ENCODE peak calls at places on chromosomes 5 and 9, in six cellular contexts. One of them, this sample, is unnamed.

GRCh38 chr5:150409638-150410523 is 2.8 kb downstream of the CD74 start:
- DNase-seq in lower lobe of right lung: peak; percentile 84
- DNase-seq in suprapubic skin: peak; percentile 81
- DNase-seq in aorta: peak; percentile 88
- DNase-seq in spleen: peak; percentile 85
- DNase-seq in HepG2: peak; percentile 77
- DNase-seq in this sample: peak; percentile 82

GRCh38 chr5:59124983-59125960 is 542.4 kb downstream of the RAB3C start:
- DNase-seq in lower lobe of right lung: no peak
- DNase-seq in HepG2: no peak
- DNase-seq in aorta: no peak
- DNase-seq in spleen: no peak
- DNase-seq in suprapubic skin: no peak
- DNase-seq in this sample: no peak

GRCh38 chr9:22469928-22470544 is 23.4 kb downstream of the DMRTA1 start:
- DNase-seq in suprapubic skin: no peak
- DNase-seq in spleen: no peak
- DNase-seq in lower lobe of right lung: no peak
- DNase-seq in aorta: no peak
- DNase-seq in HepG2: peak; percentile 24
- DNase-seq in this sample: no peak

GRCh38 chr5:114360816-114361723 is 800 bp upstream of the KCNN2 start:
- DNase-seq in HepG2: no peak
- DNase-seq in suprapubic skin: no peak
- DNase-seq in aorta: no peak
- DNase-seq in spleen: peak; percentile 74
- DNase-seq in lower lobe of right lung: no peak
- DNase-seq in this sample: peak; percentile 32

GRCh38 chr9:79630521-79631403 is 59.0 kb downstream of the TLE4 start:
- DNase-seq in aorta: no peak
- DNase-seq in spleen: no peak
- DNase-seq in HepG2: no peak
- DNase-seq in suprapubic skin: no peak
- DNase-seq in lower lobe of right lung: no peak
- DNase-seq in this sample: no peak

GRCh38 chr5:158725223-158725825 is 374.4 kb downstream of the EBF1 start:
- DNase-seq in HepG2: no peak
- DNase-seq in spleen: no peak
- DNase-seq in suprapubic skin: no peak
- DNase-seq in aorta: no peak
- DNase-seq in lower lobe of right lung: no peak
- DNase-seq in this sample: no peak

GRCh38 chr5:157670662-157671591 is at the start of gene C5orf52:
- DNase-seq in suprapubic skin: peak; percentile 62
- DNase-seq in spleen: peak; percentile 81
- DNase-seq in aorta: peak; percentile 57
- DNase-seq in HepG2: peak; percentile 47
- DNase-seq in lower lobe of right lung: peak; percentile 60
- DNase-seq in this sample: peak; percentile 80

GRCh38 chr9:136460772-136461325 is 21.2 kb upstream of the INPP5E start:
- DNase-seq in HepG2: no peak
- DNase-seq in aorta: no peak
- DNase-seq in suprapubic skin: no peak
- DNase-seq in lower lobe of right lung: no peak
- DNase-seq in spleen: no peak
- DNase-seq in this sample: no peak

DNA sequence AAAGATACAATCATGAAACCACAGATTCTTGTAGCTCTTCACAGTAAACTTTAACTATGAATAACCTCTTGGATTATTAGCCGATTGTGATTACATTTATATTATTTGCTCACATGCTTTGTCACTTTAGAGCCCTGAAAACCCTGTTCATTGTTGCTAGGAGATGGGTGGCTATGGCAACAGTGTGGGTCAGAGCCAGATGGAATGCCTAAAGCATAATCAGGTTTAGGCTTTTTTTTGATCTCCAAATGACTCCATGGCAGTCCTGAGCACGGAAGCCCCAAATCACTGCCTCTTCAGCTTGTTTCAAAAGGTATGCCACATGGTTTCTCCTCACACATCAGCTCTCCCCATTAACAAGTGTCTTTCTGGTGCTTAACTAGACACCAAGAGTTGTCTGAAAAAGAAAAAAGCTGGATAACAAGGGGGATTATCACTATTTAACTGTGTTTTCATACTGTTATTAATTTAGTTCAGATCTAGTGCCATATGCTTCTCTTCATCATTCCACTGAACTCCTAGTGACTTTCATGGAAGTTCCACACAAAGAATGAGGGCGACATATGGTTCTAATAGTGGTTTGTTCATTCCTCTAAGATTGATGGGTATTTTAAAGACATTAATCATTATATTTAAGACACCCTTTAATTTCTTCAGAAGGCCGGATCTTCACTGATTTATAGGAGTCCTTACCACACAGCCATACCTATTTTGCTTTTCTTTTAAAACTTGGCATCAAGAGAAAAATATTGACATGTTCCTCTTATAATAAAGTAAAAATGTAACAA is 88.7 kb upstream of the PAM start:
- DNase-seq in spleen: no peak
- DNase-seq in lower lobe of right lung: no peak
- DNase-seq in HepG2: no peak
- DNase-seq in suprapubic skin: no peak
- DNase-seq in aorta: no peak
- DNase-seq in this sample: no peak
- H3K4me3 ChIP-seq in spleen: no peak overlapping the region
- H3K4me3 ChIP-seq in lower lobe of right lung: no peak overlapping the region
- H3K4me3 ChIP-seq in HepG2: no peak overlapping the region
- H3K4me3 ChIP-seq in suprapubic skin: no peak overlapping the region
- H3K4me3 ChIP-seq in aorta: no peak overlapping the region
- H3K4me3 ChIP-seq in this sample: no peak overlapping the region

GRCh38 chr5:61408476-61409168 is 76.6 kb downstream of the ZSWIM6 start:
- DNase-seq in suprapubic skin: peak; percentile 99
- DNase-seq in spleen: peak; percentile 100
- DNase-seq in HepG2: peak; percentile 95
- DNase-seq in lower lobe of right lung: peak; percentile 100
- DNase-seq in aorta: peak; percentile 100
- DNase-seq in this sample: peak; percentile 98
- H3K4me3 ChIP-seq in suprapubic skin: peak overlapping the region; percentile 5
- H3K4me3 ChIP-seq in spleen: peak overlapping the region; percentile 15
- H3K4me3 ChIP-seq in HepG2: no peak overlapping the region
- H3K4me3 ChIP-seq in lower lobe of right lung: peak overlapping the region; percentile 19
- H3K4me3 ChIP-seq in aorta: no peak overlapping the region
- H3K4me3 ChIP-seq in this sample: peak overlapping the region; percentile 31

GRCh38 chr5:173283318-173284288 is 44.6 kb downstream of the STC2 start:
- DNase-seq in aorta: peak; percentile 78
- DNase-seq in lower lobe of right lung: peak; percentile 85
- DNase-seq in spleen: peak; percentile 89
- DNase-seq in suprapubic skin: peak; percentile 73
- DNase-seq in HepG2: peak; percentile 68
- DNase-seq in this sample: peak; percentile 91
- H3K4me3 ChIP-seq in aorta: no peak overlapping the region
- H3K4me3 ChIP-seq in lower lobe of right lung: peak overlapping the region; percentile 30
- H3K4me3 ChIP-seq in spleen: peak overlapping the region; percentile 22
- H3K4me3 ChIP-seq in suprapubic skin: peak overlapping the region; percentile 26
- H3K4me3 ChIP-seq in HepG2: no peak overlapping the region
- H3K4me3 ChIP-seq in this sample: peak overlapping the region; percentile 46

GRCh38 chr5:139690385-139691274 is 42.5 kb downstream of the CXXC5 start:
- DNase-seq in suprapubic skin: no peak
- DNase-seq in aorta: peak; percentile 71
- DNase-seq in HepG2: no peak
- DNase-seq in spleen: peak; percentile 81
- DNase-seq in lower lobe of right lung: no peak
- DNase-seq in this sample: no peak

GRCh38 chr5:139688088-139688702 is 40.0 kb downstream of the CXXC5 start:
- DNase-seq in lower lobe of right lung: no peak
- DNase-seq in HepG2: no peak
- DNase-seq in aorta: no peak
- DNase-seq in suprapubic skin: no peak
- DNase-seq in spleen: no peak
- DNase-seq in this sample: no peak

GRCh38 chr5:139688712-139689413 is 40.7 kb downstream of the CXXC5 start:
- DNase-seq in suprapubic skin: no peak
- DNase-seq in spleen: no peak
- DNase-seq in lower lobe of right lung: no peak
- DNase-seq in HepG2: no peak
- DNase-seq in aorta: no peak
- DNase-seq in this sample: no peak

GRCh38 chr5:139691275-139691629 is 43.1 kb downstream of the CXXC5 start:
- DNase-seq in spleen: no peak
- DNase-seq in suprapubic skin: no peak
- DNase-seq in HepG2: no peak
- DNase-seq in aorta: no peak
- DNase-seq in lower lobe of right lung: no peak
- DNase-seq in this sample: no peak

DNA sequence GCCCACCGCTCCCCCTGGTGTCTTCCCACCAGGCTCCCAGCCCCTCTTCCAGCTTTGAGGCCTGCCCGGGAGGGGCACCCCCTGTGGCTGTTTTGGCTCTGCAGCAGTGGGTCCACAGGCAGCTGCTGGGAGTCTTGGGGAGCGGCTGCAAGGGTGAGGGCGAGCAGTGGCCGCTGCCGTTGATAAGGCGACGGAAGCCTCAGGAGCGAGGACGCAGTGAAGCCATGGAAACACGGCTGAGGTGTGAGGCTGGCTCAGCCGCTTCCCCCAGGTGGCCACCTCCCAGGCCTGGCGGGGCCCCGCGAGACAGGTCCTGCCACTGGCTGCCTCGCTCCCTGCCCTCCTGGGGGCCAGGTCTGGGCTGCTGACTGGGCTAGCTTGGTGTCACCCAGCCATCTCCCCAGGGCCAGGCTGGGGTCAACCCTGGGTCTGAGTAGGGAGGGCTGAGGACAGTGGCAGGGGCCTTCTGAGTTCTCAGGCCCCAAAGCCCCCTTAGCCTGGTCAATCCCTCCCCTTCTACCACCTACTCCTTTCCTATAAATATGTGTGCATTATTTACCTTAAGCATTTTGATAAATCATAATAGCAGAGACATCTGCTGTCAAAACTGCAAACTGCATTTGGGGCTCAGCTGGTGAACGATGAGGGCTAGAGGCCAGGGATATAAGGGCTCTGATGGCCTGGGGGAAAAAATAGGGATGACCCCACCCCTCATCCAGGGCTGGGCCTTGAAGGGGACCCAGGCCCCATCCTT is 41.7 kb downstream of the CXXC5 start:
- DNase-seq in HepG2: no peak
- DNase-seq in spleen: peak; percentile 86
- DNase-seq in suprapubic skin: no peak
- DNase-seq in lower lobe of right lung: no peak
- DNase-seq in aorta: no peak
- DNase-seq in this sample: no peak
- H3K4me3 ChIP-seq in HepG2: no peak overlapping the region
- H3K4me3 ChIP-seq in spleen: no peak overlapping the region
- H3K4me3 ChIP-seq in suprapubic skin: no peak overlapping the region
- H3K4me3 ChIP-seq in lower lobe of right lung: no peak overlapping the region
- H3K4me3 ChIP-seq in aorta: no peak overlapping the region
- H3K4me3 ChIP-seq in this sample: no peak overlapping the region

GRCh38 chr9:6620796-6621195 is 24.7 kb downstream of the GLDC start:
- DNase-seq in lower lobe of right lung: no peak
- DNase-seq in spleen: peak; percentile 8
- DNase-seq in aorta: no peak
- DNase-seq in suprapubic skin: no peak
- DNase-seq in HepG2: no peak
- DNase-seq in this sample: no peak
- H3K4me3 ChIP-seq in lower lobe of right lung: no peak overlapping the region
- H3K4me3 ChIP-seq in spleen: no peak overlapping the region
- H3K4me3 ChIP-seq in aorta: no peak overlapping the region
- H3K4me3 ChIP-seq in suprapubic skin: no peak overlapping the region
- H3K4me3 ChIP-seq in HepG2: no peak overlapping the region
- H3K4me3 ChIP-seq in this sample: no peak overlapping the region

GRCh38 chr5:6717247-6717646 is 4.0 kb downstream of the TENT4A start:
- DNase-seq in suprapubic skin: no peak
- DNase-seq in HepG2: no peak
- DNase-seq in aorta: no peak
- DNase-seq in spleen: no peak
- DNase-seq in lower lobe of right lung: no peak
- DNase-seq in this sample: no peak
- H3K4me3 ChIP-seq in suprapubic skin: peak overlapping the region; percentile 82
- H3K4me3 ChIP-seq in HepG2: peak overlapping the region; percentile 2
- H3K4me3 ChIP-seq in aorta: no peak overlapping the region
- H3K4me3 ChIP-seq in spleen: no peak overlapping the region
- H3K4me3 ChIP-seq in lower lobe of right lung: no peak overlapping the region
- H3K4me3 ChIP-seq in this sample: no peak overlapping the region

GRCh38 chr9:30201024-30201423 is 2183.4 kb upstream of the ACO1 start:
- DNase-seq in HepG2: no peak
- DNase-seq in suprapubic skin: no peak
- DNase-seq in aorta: no peak
- DNase-seq in spleen: no peak
- DNase-seq in lower lobe of right lung: no peak
- DNase-seq in this sample: no peak

GRCh38 chr9:30197954-30198353 is 2186.5 kb upstream of the ACO1 start:
- DNase-seq in lower lobe of right lung: no peak
- DNase-seq in HepG2: peak; percentile 57
- DNase-seq in aorta: no peak
- DNase-seq in spleen: no peak
- DNase-seq in suprapubic skin: no peak
- DNase-seq in this sample: no peak

DNA sequence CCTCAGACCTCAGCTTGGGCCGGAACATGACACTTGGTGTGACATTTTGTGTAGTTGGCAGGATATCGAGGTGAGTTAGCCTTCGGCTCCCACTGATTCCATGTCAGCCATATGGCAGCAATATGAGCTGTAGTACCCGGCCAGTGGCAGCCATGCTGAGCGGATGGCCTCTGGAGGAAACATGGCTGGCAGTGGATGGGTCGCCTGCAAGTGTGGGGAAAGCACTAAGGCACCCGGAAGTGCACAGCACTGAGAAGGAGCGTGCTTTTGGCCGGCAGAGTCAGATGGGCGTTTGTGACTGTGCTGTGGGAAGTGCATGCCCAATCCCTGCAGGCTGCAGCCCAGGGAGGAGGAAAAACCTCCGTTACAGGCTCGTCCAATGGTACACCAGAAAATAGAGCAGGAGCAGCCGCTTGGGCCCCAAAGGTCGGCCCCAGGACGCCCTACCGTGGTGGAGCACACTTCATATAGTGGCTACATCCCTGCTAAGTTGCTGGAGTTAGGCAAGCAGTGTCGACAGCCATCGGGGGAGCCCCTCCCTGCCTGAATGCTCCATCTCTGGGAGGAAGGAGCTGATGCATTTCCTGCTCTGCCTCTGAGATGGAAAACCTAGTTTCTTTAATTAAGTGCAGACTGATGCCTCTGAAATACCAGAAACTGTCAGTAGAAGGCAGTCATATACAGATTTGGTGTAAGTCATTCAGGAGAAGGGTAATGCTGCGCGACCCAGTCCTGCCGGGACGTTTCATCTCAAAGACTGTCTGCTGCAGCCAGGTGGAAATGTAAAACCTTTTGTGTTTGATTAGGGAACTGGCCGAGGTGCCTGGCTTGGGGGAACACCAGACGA is 2185.8 kb upstream of the ACO1 start:
- DNase-seq in HepG2: no peak
- DNase-seq in suprapubic skin: no peak
- DNase-seq in spleen: no peak
- DNase-seq in lower lobe of right lung: no peak
- DNase-seq in aorta: no peak
- DNase-seq in this sample: no peak
- H3K4me3 ChIP-seq in HepG2: no peak overlapping the region
- H3K4me3 ChIP-seq in suprapubic skin: no peak overlapping the region
- H3K4me3 ChIP-seq in spleen: no peak overlapping the region
- H3K4me3 ChIP-seq in lower lobe of right lung: no peak overlapping the region
- H3K4me3 ChIP-seq in aorta: no peak overlapping the region
- H3K4me3 ChIP-seq in this sample: no peak overlapping the region